ENCODE peak calls at places on chromosomes 5 and 9, in six cellular contexts. I is activated effector memory CD4-positive, alpha-beta T cell treated with Interleukin-2 at 50 U/mL for 16 hours; G is SW480; Z is mesendoderm; N is RWPE2; D is stimulated activated naive CD4-positive, alpha-beta T cell. H is an unnamed sample.

GRCh38 chr9:90095682-90096081 is 490.9 kb downstream of the GADD45G start:
- DNase-seq in I (no peak), G (peak; percentile 55), Z (no peak), N (no peak), D (no peak), H (no peak)

GRCh38 chr9:115167175-115167574 is 49.2 kb upstream of the TNC start:
- DNase-seq in I (no peak), G (no peak), Z (peak; percentile 80), N (peak; percentile 76), D (no peak), H (no peak)

GRCh38 chr5:14851597-14851996 is 20.0 kb downstream of the ANKH start:
- DNase-seq in I (no peak), G (no peak), Z (no peak), N (no peak), D (no peak), H (no peak)

GRCh38 chr9:69936427-69936826 is 107.2 kb upstream of the MAMDC2 start:
- DNase-seq in I (no peak), G (peak; percentile 20), Z (no peak), N (no peak), D (no peak), H (no peak)

GRCh38 chr9:28883209-28883608 is 1309.9 kb upstream of the C9orf72 start:
- DNase-seq in I (no peak), G (no peak), Z (no peak), N (no peak), D (no peak), H (no peak)

GRCh38 chr9:112505083-112505482 is 18.5 kb downstream of the KIAA1958 start:
- DNase-seq in I (no peak), G (no peak), Z (no peak), N (no peak), D (no peak), H (no peak)

GRCh38 chr9:129836342-129837007 is 1.2 kb downstream of the USP20 start:
- DNase-seq in I (no peak), G (no peak), Z (no peak), N (no peak), D (peak; percentile 27), H (peak; percentile 44)

GRCh38 chr5:124746916-124747769 is 704 bp upstream of the ZNF608 start:
- DNase-seq in I (no peak), G (peak; percentile 98), Z (peak; percentile 98), N (no peak), D (no peak), H (no peak)

GRCh38 chr5:158162026-158162425 is 303.1 kb upstream of the CLINT1 start:
- DNase-seq in I (no peak), G (no peak), Z (peak; percentile 57), N (no peak), D (no peak), H (no peak)

GRCh38 chr5:31692561-31693221 is 53.8 kb downstream of the PDZD2 start:
- DNase-seq in I (no peak), G (no peak), Z (no peak), N (no peak), D (no peak), H (no peak)

GRCh38 chr5:151772868-151773561 is 1.3 kb downstream of the G3BP1 start:
- DNase-seq in I (no peak), G (peak; percentile 39), Z (no peak), N (no peak), D (no peak), H (no peak)

GRCh38 chr9:82903503-82903902 is 159.4 kb downstream of the RASEF start:
- DNase-seq in I (no peak), G (no peak), Z (no peak), N (no peak), D (no peak), H (no peak)

GRCh38 chr5:141941307-141941706 is 16.7 kb downstream of the PCDH12 start:
- DNase-seq in I (no peak), G (peak; percentile 60), Z (no peak), N (no peak), D (no peak), H (no peak)

GRCh38 chr5:142013734-142014495 is 1.1 kb upstream of the GNPDA1 start:
- DNase-seq in I (no peak), G (peak; percentile 39), Z (no peak), N (no peak), D (no peak), H (no peak)

GRCh38 chr5:55134053-55134722 is 25.8 kb upstream of the GPX8 start:
- DNase-seq in I (no peak), G (peak; percentile 4), Z (no peak), N (no peak), D (no peak), H (no peak)

GRCh38 chr9:129336601-129337286 is 158.7 kb upstream of the IER5L start:
- DNase-seq in I (peak; percentile 14), G (no peak), Z (peak; percentile 75), N (no peak), D (peak; percentile 33), H (peak; percentile 23)

GRCh38 chr9:79395691-79396558 is 175.8 kb upstream of the TLE4 start:
- DNase-seq in I (no peak), G (no peak), Z (peak; percentile 48), N (no peak), D (no peak), H (no peak)

GRCh38 chr5:172897691-172898512 is 61.3 kb upstream of the RPL26L1 start:
- DNase-seq in I (no peak), G (no peak), Z (no peak), N (no peak), D (no peak), H (no peak)

GRCh38 chr9:90855208-90856000 is 53.8 kb downstream of the SYK start:
- DNase-seq in I (no peak), G (peak; percentile 25), Z (no peak), N (no peak), D (no peak), H (no peak)

GRCh38 chr9:34500623-34501267 is 22.0 kb downstream of the ENHO start:
- DNase-seq in I (peak; percentile 50), G (peak; percentile 51), Z (peak; percentile 60), N (no peak), D (peak; percentile 64), H (peak; percentile 61)

GRCh38 chr5:131795879-131796792 is 681 bp downstream of the FNIP1 start:
- DNase-seq in I (no peak), G (peak; percentile 54), Z (peak; percentile 76), N (peak; percentile 73), D (peak; percentile 27), H (peak; percentile 38)

GRCh38 chr5:115377468-115378217 is 81.2 kb upstream of the CCDC112 start:
- DNase-seq in I (no peak), G (peak; percentile 54), Z (no peak), N (no peak), D (no peak), H (no peak)